ENCODE peak calls at places on chromosomes 1 and 21, in eight cellular contexts. A is IMR-90, M is lower leg skin, U is HepG2, K is GM12892, W is transverse colon, Z is heart left ventricle, E is HCT116. R is an unnamed sample.

GRCh38 chr1:183689770-183690204 is 36.7 kb upstream of the APOBEC4 start:
- DNase-seq in U (no peak), K (no peak), E (no peak), W (no peak), M (no peak), A (no peak), Z (no peak), R (no peak)

GRCh38 chr21:45306453-45306831 is 18.7 kb upstream of the POFUT2 start:
- DNase-seq in U (no peak), K (no peak), Z (peak), M (no peak), E (no peak), A (no peak), W (no peak), R (no peak)

GRCh38 chr21:35635261-35635660 is 425.1 kb downstream of the SETD4 start:
- DNase-seq in E (no peak), M (no peak), A (peak), W (no peak), U (no peak), K (no peak), Z (no peak), R (peak)

GRCh38 chr1:192530254-192530653 is 45.3 kb upstream of the RGS1 start:
- DNase-seq in W (no peak), U (no peak), M (no peak), A (peak), Z (no peak), E (no peak), K (no peak), R (no peak)

GRCh38 chr1:36524359-36525062 is 41.8 kb upstream of the CSF3R start:
- DNase-seq in A (no peak), W (no peak), K (no peak), Z (no peak), E (no peak), U (no peak), M (no peak), R (no peak)

GRCh38 chr1:147641695-147642592 is 28.4 kb downstream of the ACP6 start:
- DNase-seq in E (peak), A (peak), U (peak), Z (no peak), M (peak), K (no peak), W (peak), R (peak)

GRCh38 chr1:79899914-79900313 is 893.4 kb upstream of the ADGRL4 start:
- DNase-seq in M (no peak), A (peak), Z (no peak), K (no peak), U (no peak), E (no peak), W (no peak), R (peak)

GRCh38 chr1:33893147-33893830 is 29.4 kb downstream of the HMGB4 start:
- DNase-seq in K (no peak), W (no peak), Z (no peak), E (no peak), M (peak), U (no peak), A (peak), R (no peak)

GRCh38 chr1:242129103-242129502 is 130.2 kb upstream of the MAP1LC3C start:
- DNase-seq in U (peak), A (no peak), Z (no peak), E (peak), K (no peak), W (no peak), M (no peak), R (peak)

GRCh38 chr1:86757272-86757984 is 53.1 kb downstream of the SH3GLB1 start:
- DNase-seq in K (no peak), W (no peak), U (no peak), M (peak), A (peak), Z (no peak), E (no peak), R (no peak)

GRCh38 chr1:65538013-65538578 is 117.6 kb downstream of the LEPR start:
- DNase-seq in E (no peak), Z (no peak), W (no peak), M (no peak), A (no peak), K (no peak), U (no peak), R (no peak)

GRCh38 chr1:14715266-14715665 is 116.8 kb downstream of the KAZN start:
- DNase-seq in U (no peak), M (no peak), Z (no peak), A (no peak), K (no peak), W (no peak), E (no peak), R (no peak)

GRCh38 chr1:239951518-239952130 is 140.1 kb upstream of the FMN2 start:
- DNase-seq in A (peak), U (peak), M (peak), K (no peak), W (peak), E (peak), Z (no peak), R (peak)

GRCh38 chr1:113677250-113678158 is 81.8 kb downstream of the PHTF1 start:
- DNase-seq in A (peak), U (peak), M (no peak), E (peak), Z (peak), K (peak), W (no peak), R (no peak)

GRCh38 chr21:32480381-32480780 is 67.9 kb downstream of the EVA1C start:
- DNase-seq in A (no peak), W (no peak), E (no peak), Z (no peak), U (no peak), M (no peak), K (no peak), R (no peak)

GRCh38 chr21:38668067-38668466 is 137.7 kb upstream of the ETS2 start:
- DNase-seq in A (no peak), M (no peak), Z (no peak), K (no peak), E (no peak), U (no peak), W (no peak), R (no peak)

DNA sequence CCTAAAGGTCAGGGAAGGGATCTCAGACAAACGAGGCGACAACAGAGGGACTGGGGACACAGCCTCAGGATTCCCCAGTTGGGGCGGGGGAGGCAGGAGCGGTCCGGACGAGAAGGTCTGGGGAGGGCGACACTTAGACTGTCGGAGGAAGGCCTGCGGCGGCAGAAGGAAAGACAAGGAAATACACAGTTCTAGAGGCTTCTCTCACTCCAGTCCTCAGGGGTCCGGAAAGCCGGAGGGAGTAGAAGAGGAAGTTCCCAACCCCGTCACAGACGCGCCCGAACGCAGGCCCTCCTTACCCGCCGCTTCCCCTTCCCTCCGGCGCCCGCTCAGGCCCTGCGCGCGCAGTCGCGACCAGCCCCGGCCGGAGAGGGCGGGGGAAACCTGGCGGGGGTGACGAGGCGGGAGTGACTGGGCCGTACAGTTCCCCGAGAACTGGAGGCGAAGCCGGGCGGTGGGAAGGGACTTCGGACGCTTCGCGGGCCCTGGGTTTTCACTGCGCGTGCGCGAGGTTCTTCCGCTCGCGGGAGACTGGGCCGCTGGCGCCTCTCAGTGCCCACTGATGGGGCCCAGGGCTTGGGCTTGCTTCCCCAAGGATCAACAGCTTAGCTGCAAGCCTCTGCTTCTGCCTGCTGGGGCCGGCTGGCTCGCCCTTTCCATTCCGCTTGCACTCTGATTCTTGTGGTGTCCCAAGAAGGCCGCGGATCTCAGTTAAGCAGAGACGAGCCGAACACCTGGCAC is at the start of gene IPP:
- DNase-seq in M (peak), E (peak), W (peak), Z (peak), K (peak), A (peak), U (peak), R (peak)
- TF ChIP-seq POLR2A in M (no peak), E (peak), W (peak), Z (peak), K (peak), A (peak), U (peak), R (peak)

DNA sequence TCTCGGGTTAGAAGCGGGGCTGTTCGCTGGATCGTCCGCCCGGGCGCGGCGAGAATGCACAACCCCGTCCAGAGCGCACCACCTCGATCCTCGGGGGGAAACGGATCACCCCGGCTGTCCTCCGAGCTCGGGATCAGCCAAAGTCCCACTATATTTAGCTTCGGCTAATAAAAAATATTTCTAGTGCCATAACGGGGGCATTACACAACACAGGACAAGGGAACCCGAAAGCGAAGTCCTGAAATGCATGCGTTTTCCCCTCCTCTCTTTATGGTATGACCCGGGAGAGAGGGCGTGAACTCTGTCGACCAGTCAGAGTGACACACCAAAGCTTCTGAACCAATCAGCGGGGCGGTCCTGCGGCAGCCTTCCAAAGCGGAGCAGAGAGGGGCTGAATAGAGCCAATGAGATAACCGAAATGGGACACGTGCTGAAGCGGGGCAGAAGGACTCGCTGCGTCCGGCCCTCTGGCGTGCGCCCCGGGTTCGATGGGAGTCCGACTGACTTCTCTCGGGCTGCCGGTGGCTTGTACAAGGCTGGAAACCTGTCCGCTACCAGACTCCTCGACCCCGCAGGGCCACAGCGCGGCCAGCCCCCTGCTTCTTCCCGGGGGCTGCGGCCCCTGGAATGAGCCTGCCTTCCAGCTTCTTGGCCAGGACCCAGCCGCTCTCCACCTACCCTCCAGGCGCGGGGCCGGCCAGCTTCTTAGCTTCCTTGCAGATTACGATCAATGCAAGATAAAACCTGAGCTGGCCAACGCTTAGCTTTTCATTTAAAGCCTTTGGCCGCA is at the start of gene ALDH4A1:
- DNase-seq in W (peak), U (peak), Z (peak), K (peak), M (peak), A (peak), E (peak), R (peak)
- TF ChIP-seq POLR2A in W (peak), U (peak), Z (no peak), K (peak), M (no peak), A (no peak), E (peak), R (peak)

GRCh38 chr1:117366982-117367768 is at the start of gene MAN1A2:
- DNase-seq in E (peak), U (peak), Z (peak), A (peak), M (peak), W (peak), K (peak), R (peak)

GRCh38 chr1:117368116-117369108 is 1.2 kb downstream of the MAN1A2 start:
- DNase-seq in U (peak), E (no peak), W (no peak), M (no peak), Z (no peak), K (no peak), A (peak), R (no peak)

GRCh38 chr1:117365350-117366280 is 1.6 kb upstream of the MAN1A2 start:
- DNase-seq in A (peak), K (no peak), W (no peak), U (no peak), E (no peak), M (no peak), Z (no peak), R (no peak)

GRCh38 chr1:117367769-117368059 is 465 bp downstream of the MAN1A2 start:
- DNase-seq in W (no peak), U (no peak), Z (no peak), K (no peak), M (no peak), A (peak), E (no peak), R (no peak)

GRCh38 chr1:117366281-117366981 is 818 bp upstream of the MAN1A2 start:
- DNase-seq in E (no peak), M (peak), Z (peak), K (peak), A (peak), W (peak), U (peak), R (peak)
- TF ChIP-seq POLR2A in E (peak), M (no peak), Z (no peak), K (peak), A (no peak), W (no peak), U (peak), R (peak)

DNA sequence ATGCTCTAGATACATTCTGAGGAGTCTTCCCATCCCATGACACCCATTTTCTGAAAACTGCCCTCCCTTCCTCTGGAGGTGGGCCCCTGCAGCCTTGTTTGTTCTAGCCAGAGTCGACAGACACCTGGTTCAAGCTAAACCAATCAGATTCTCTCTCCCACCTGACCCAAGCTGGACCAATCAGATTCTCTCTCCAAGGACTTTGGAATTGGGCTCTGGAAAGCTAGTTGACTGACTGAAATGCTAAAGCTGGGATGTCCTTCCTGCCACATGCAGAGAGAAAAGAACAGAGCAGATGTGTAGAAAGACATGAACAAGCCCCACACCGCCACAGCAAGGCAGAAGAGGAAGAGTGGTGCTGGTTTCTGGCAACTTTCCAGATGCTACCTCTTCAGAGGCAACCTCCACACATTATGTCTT is 24.6 kb downstream of the ASAP3 start:
- DNase-seq in W (no peak), E (no peak), K (no peak), A (no peak), U (peak), M (no peak), Z (no peak), R (no peak)
- TF ChIP-seq POLR2A in W (no peak), E (no peak), K (no peak), A (no peak), U (peak), M (no peak), Z (no peak), R (no peak)